ENCODE peak calls at places on chromosomes 16 and 17, in nine cellular contexts. U is NCI-H1105; K is putamen; S is AG09319; Y is astrocyte of the spinal cord; N is fibroblast of the aortic adventitia; B is CD8-positive, alpha-beta T cell; E is choroid plexus epithelial cell; H is NCI-H748 treated with DMSO at 0.1 percent for 48 hours. X is an unnamed sample.

GRCh38 chr16:22075043-22075757 is 17.1 kb upstream of the VWA3A start:
- DNase-seq in E (peak; percentile 48), B (no peak), N (no peak), K (no peak), Y (peak; percentile 48), U (no peak), S (no peak), H (no peak), X (no peak)

GRCh38 chr16:83365166-83365565 is 442.6 kb upstream of the HSBP1 start:
- DNase-seq in B (no peak), Y (no peak), S (peak; percentile 7), U (no peak), N (peak; percentile 70), E (no peak), H (no peak), K (no peak), X (no peak)

GRCh38 chr17:42457107-42457787 is 1.4 kb upstream of the ATP6V0A1 start:
- DNase-seq in U (no peak), E (peak; percentile 32), S (no peak), Y (no peak), B (no peak), K (peak; percentile 18), H (no peak), N (no peak), X (no peak)

GRCh38 chr17:30275911-30276310 is 15.8 kb downstream of the BLMH start:
- DNase-seq in B (no peak), S (no peak), H (no peak), E (no peak), Y (no peak), U (no peak), K (no peak), N (no peak), X (no peak)

GRCh38 chr17:51046527-51047384 is 73.9 kb downstream of the SPAG9 start:
- DNase-seq in U (peak; percentile 47), H (peak; percentile 97), K (peak; percentile 97), S (peak; percentile 32), E (peak; percentile 97), B (no peak), Y (peak; percentile 96), N (peak; percentile 92), X (no peak)

GRCh38 chr17:50060951-50061712 is 5.2 kb downstream of the ITGA3 start:
- DNase-seq in H (no peak), B (no peak), E (peak; percentile 62), N (peak; percentile 87), K (peak; percentile 53), S (no peak), U (no peak), Y (peak; percentile 48), X (no peak)

GRCh38 chr16:56350491-56351405 is 74.6 kb downstream of the AMFR start:
- DNase-seq in Y (no peak), B (no peak), N (no peak), U (no peak), S (no peak), H (no peak), E (no peak), K (no peak), X (no peak)

GRCh38 chr17:21251611-21252010 is 1.6 kb downstream of the NATD1 start:
- DNase-seq in Y (no peak), K (no peak), E (no peak), N (no peak), B (no peak), U (no peak), S (no peak), H (no peak), X (no peak)

GRCh38 chr16:87246269-87247065 is 70.7 kb downstream of the C16orf95 start:
- DNase-seq in E (no peak), U (no peak), S (no peak), N (no peak), Y (no peak), H (no peak), K (no peak), B (no peak), X (no peak)

GRCh38 chr17:35245196-35245486 is 2.3 kb downstream of the SLFN5 start:
- DNase-seq in Y (peak; percentile 89), B (no peak), S (peak; percentile 92), H (no peak), N (peak; percentile 98), K (no peak), U (no peak), E (peak; percentile 95), X (no peak)

GRCh38 chr16:89141884-89142267 is 29.7 kb upstream of the CDH15 start:
- DNase-seq in Y (no peak), E (no peak), B (no peak), K (no peak), U (no peak), N (no peak), S (no peak), H (no peak), X (no peak)

GRCh38 chr17:39872700-39873099 is 4.7 kb downstream of the ZPBP2 start:
- DNase-seq in B (no peak), E (no peak), H (no peak), Y (peak; percentile 12), K (no peak), U (peak; percentile 8), N (no peak), S (no peak), X (no peak)

GRCh38 chr17:76408037-76408849 is 23.8 kb downstream of the SPHK1 start:
- DNase-seq in Y (peak; percentile 51), S (no peak), N (peak; percentile 49), B (peak; percentile 75), U (peak; percentile 57), K (no peak), H (no peak), E (peak; percentile 62), X (no peak)

GRCh38 chr17:63997341-63998048 is 656 bp upstream of the PRR29 start:
- DNase-seq in K (no peak), N (no peak), S (no peak), U (no peak), Y (no peak), B (no peak), E (no peak), H (no peak), X (no peak)

GRCh38 chr17:6454495-6455320 is 10.5 kb downstream of the PIMREG start:
- DNase-seq in N (no peak), U (no peak), B (no peak), K (no peak), S (no peak), H (no peak), Y (no peak), E (no peak), X (no peak)

GRCh38 chr17:9271989-9272388 is 250.7 kb downstream of the NTN1 start:
- DNase-seq in E (no peak), Y (no peak), U (no peak), B (no peak), H (no peak), K (peak; percentile 91), S (no peak), N (no peak), X (no peak)

GRCh38 chr17:80348551-80349436 is 66.2 kb upstream of the ENDOV start:
- DNase-seq in N (no peak), H (no peak), E (peak; percentile 15), Y (no peak), U (no peak), S (no peak), B (no peak), K (no peak), X (no peak)

GRCh38 chr17:36496018-36496789 is 9.7 kb downstream of the ZNHIT3 start:
- DNase-seq in H (no peak), E (peak; percentile 76), N (no peak), U (no peak), S (no peak), K (peak; percentile 59), B (no peak), Y (no peak), X (no peak)

GRCh38 chr16:648071-648785 is 937 bp upstream of the WDR90 start:
- DNase-seq in B (peak; percentile 24), U (peak; percentile 17), E (peak; percentile 20), K (no peak), H (no peak), S (no peak), N (peak; percentile 13), Y (no peak), X (no peak)

GRCh38 chr17:30104575-30105339 is 11.9 kb upstream of the NSRP1 start:
- DNase-seq in U (peak; percentile 77), E (peak; percentile 89), H (peak; percentile 98), Y (peak; percentile 71), B (peak; percentile 75), S (peak; percentile 57), N (peak; percentile 89), K (peak; percentile 74), X (peak; percentile 99)

GRCh38 chr17:7428557-7428956 is at the start of gene SPEM3:
- DNase-seq in H (no peak), S (no peak), E (no peak), K (no peak), U (no peak), N (no peak), Y (no peak), B (no peak), X (no peak)

GRCh38 chr17:80223142-80223815 is 3.1 kb downstream of the SLC26A11 start:
- DNase-seq in K (no peak), N (no peak), S (no peak), U (no peak), Y (no peak), B (no peak), E (no peak), H (no peak), X (no peak)

GRCh38 chr17:17121162-17121561 is 78.9 kb downstream of the MPRIP start:
- DNase-seq in K (no peak), B (no peak), N (no peak), H (no peak), S (no peak), E (no peak), Y (no peak), U (no peak), X (no peak)

GRCh38 chr17:7262192-7263070 is at the start of gene CLDN7:
- DNase-seq in B (no peak), H (peak; percentile 86), K (no peak), Y (no peak), E (no peak), N (no peak), S (no peak), U (peak; percentile 96), X (no peak)

GRCh38 chr17:67241719-67242341 is 3.2 kb downstream of the HELZ start:
- DNase-seq in U (no peak), B (no peak), E (no peak), K (no peak), S (no peak), N (no peak), Y (no peak), H (no peak), X (no peak)

GRCh38 chr17:5329784-5330557 is 47.9 kb downstream of the RABEP1 start:
- DNase-seq in U (no peak), H (no peak), K (no peak), S (no peak), B (no peak), E (peak; percentile 21), N (peak; percentile 4), Y (no peak), X (no peak)

GRCh38 chr16:57462978-57463362 is 491 bp downstream of the POLR2C start:
- DNase-seq in K (no peak), S (no peak), E (no peak), H (no peak), N (no peak), U (no peak), Y (no peak), B (no peak), X (no peak)

GRCh38 chr17:81161536-81161935 is 3.8 kb upstream of the PVALEF start:
- DNase-seq in S (no peak), H (no peak), U (no peak), K (no peak), Y (no peak), B (no peak), E (no peak), N (no peak), X (no peak)

GRCh38 chr17:28570716-28571254 is 539 bp downstream of the PIGS start:
- DNase-seq in U (peak; percentile 40), E (no peak), K (peak; percentile 34), N (no peak), H (peak; percentile 54), B (peak; percentile 52), S (no peak), Y (no peak), X (no peak)

GRCh38 chr17:45755050-45755449 is 29.1 kb upstream of the CRHR1 start:
- DNase-seq in H (no peak), Y (no peak), N (no peak), U (no peak), B (no peak), E (no peak), K (no peak), S (no peak), X (no peak)

GRCh38 chr17:36131436-36131835 is 27.8 kb downstream of the CCL4 start:
- DNase-seq in S (no peak), N (no peak), Y (no peak), E (no peak), H (no peak), B (no peak), U (no peak), K (no peak), X (no peak)

X was measured in SIG-M5.